ENCODE peak calls at places on chromosomes 5 and 9, in nine cellular contexts. S is Daoy, I is H7, V is myocyte, M is lower lobe of right lung, L is sigmoid colon, F is HT-29, R is OCI-M1, O is colonic mucosa. X is an unnamed sample.

GRCh38 chr9:121744002-121744686 is 92.7 kb downstream of the DAB2IP start:
- DNase-seq in S (peak), I (peak), V (peak), M (no peak), L (peak), F (peak), R (peak), O (peak), X (peak)

GRCh38 chr5:152551061-152551460 is 146.0 kb upstream of the NMUR2 start:
- DNase-seq in S (no peak), I (no peak), V (no peak), M (no peak), L (no peak), F (no peak), R (no peak), O (no peak), X (no peak)

GRCh38 chr5:130116972-130117371 is 212.7 kb downstream of the CHSY3 start:
- DNase-seq in S (no peak), I (no peak), V (no peak), M (no peak), L (no peak), F (no peak), R (no peak), O (no peak), X (no peak)

GRCh38 chr5:133938039-133938821 is 30.2 kb downstream of the C5orf15 start:
- DNase-seq in S (no peak), I (no peak), V (no peak), M (no peak), L (no peak), F (no peak), R (peak), O (no peak), X (no peak)

GRCh38 chr5:143205386-143205785 is 198.1 kb downstream of the NR3C1 start:
- DNase-seq in S (peak), I (no peak), V (peak), M (no peak), L (no peak), F (no peak), R (no peak), O (no peak), X (no peak)

GRCh38 chr5:125117556-125117955 is 371.1 kb upstream of the ZNF608 start:
- DNase-seq in S (peak), I (no peak), V (peak), M (no peak), L (no peak), F (no peak), R (no peak), O (no peak), X (no peak)

GRCh38 chr5:139633295-139634027 is 14.7 kb upstream of the CXXC5 start:
- DNase-seq in S (peak), I (peak), V (peak), M (peak), L (peak), F (peak), R (peak), O (peak), X (peak)

GRCh38 chr9:112764837-112765236 is 14.3 kb downstream of the SNX30 start:
- DNase-seq in S (no peak), I (peak), V (no peak), M (no peak), L (no peak), F (no peak), R (no peak), O (peak), X (peak)

GRCh38 chr9:127714020-127714835 is 1.2 kb downstream of the PTRH1 start:
- DNase-seq in S (no peak), I (peak), V (no peak), M (no peak), L (no peak), F (no peak), R (no peak), O (no peak), X (no peak)

GRCh38 chr9:23821400-23822181 is 4.4 kb downstream of the ELAVL2 start:
- DNase-seq in S (no peak), I (peak), V (peak), M (no peak), L (no peak), F (no peak), R (no peak), O (peak), X (peak)

GRCh38 chr9:93265301-93265971 is 81.5 kb downstream of the WNK2 start:
- DNase-seq in S (no peak), I (no peak), V (no peak), M (no peak), L (peak), F (no peak), R (no peak), O (peak), X (no peak)

GRCh38 chr5:446066-446725 is 3.2 kb downstream of the EXOC3 start:
- DNase-seq in S (no peak), I (no peak), V (no peak), M (no peak), L (peak), F (no peak), R (no peak), O (no peak), X (no peak)

X was measured in ELF-1.